ENCODE peak calls at places on chromosome 12, in seven cellular contexts. S, T, O, I, G, L and W are unnamed samples.

GRCh38 chr12:39763071-39763893 is 143.7 kb upstream of the ABCD2 start:
- DNase-seq in T (no peak), L (no peak), O (no peak), G (no peak), I (no peak), S (peak), W (no peak)

GRCh38 chr12:85572956-85573355 is 263.3 kb downstream of the RASSF9 start:
- DNase-seq in G (no peak), S (no peak), I (no peak), O (no peak), L (no peak), T (no peak), W (no peak)

GRCh38 chr12:41439134-41439533 is 251.0 kb downstream of the PDZRN4 start:
- DNase-seq in T (no peak), O (no peak), S (no peak), I (no peak), G (no peak), L (no peak), W (no peak)

GRCh38 chr12:80118565-80119337 is 19.4 kb downstream of the OTOGL start:
- DNase-seq in I (no peak), L (no peak), T (no peak), S (no peak), G (no peak), O (no peak), W (no peak)

GRCh38 chr12:11981174-11981733 is 89.5 kb upstream of the BCL2L14 start:
- DNase-seq in S (no peak), I (no peak), L (no peak), G (no peak), O (peak), T (no peak), W (no peak)

GRCh38 chr12:44000309-44000952 is 164.6 kb downstream of the TMEM117 start:
- DNase-seq in G (peak), I (peak), S (peak), T (peak), O (peak), L (no peak), W (peak)

GRCh38 chr12:105930612-105931011 is 208.1 kb downstream of the NUAK1 start:
- DNase-seq in S (peak), I (no peak), O (no peak), G (peak), L (no peak), T (no peak), W (no peak)

GRCh38 chr12:130703733-130704375 is 12.2 kb downstream of the RIMBP2 start:
- DNase-seq in L (no peak), G (no peak), T (no peak), S (no peak), O (no peak), I (no peak), W (no peak)

GRCh38 chr12:39122562-39123204 is 217.3 kb upstream of the CPNE8 start:
- DNase-seq in O (no peak), T (no peak), I (no peak), L (no peak), G (no peak), S (no peak), W (peak)

GRCh38 chr12:75786071-75786470 is 245.5 kb downstream of the PHLDA1 start:
- DNase-seq in L (no peak), T (no peak), O (no peak), G (no peak), I (no peak), S (no peak), W (no peak)

GRCh38 chr12:93000026-93000425 is 70.9 kb upstream of the EEA1 start:
- DNase-seq in L (no peak), S (no peak), I (no peak), O (no peak), G (peak), T (no peak), W (no peak)

GRCh38 chr12:48988030-48988649 is 10.0 kb downstream of the WNT1 start:
- DNase-seq in O (peak), S (peak), T (peak), I (peak), G (no peak), L (no peak), W (peak)

GRCh38 chr12:121600702-121601336 is 20.0 kb upstream of the KDM2B start:
- DNase-seq in S (no peak), O (no peak), G (no peak), I (no peak), T (no peak), L (no peak), W (no peak)

GRCh38 chr12:67534671-67535070 is 113.9 kb upstream of the DYRK2 start:
- DNase-seq in I (no peak), O (peak), T (peak), L (no peak), G (peak), S (peak), W (peak)

GRCh38 chr12:107122452-107122958 is 29.2 kb upstream of the CRY1 start:
- DNase-seq in G (no peak), O (no peak), L (no peak), T (no peak), S (no peak), I (no peak), W (no peak)

GRCh38 chr12:46770501-46771183 is 55.2 kb downstream of the SLC38A4 start:
- DNase-seq in O (no peak), T (no peak), L (no peak), G (no peak), S (peak), I (no peak), W (peak)

GRCh38 chr12:94674835-94675234 is 24.5 kb upstream of the TMCC3 start:
- DNase-seq in O (no peak), L (no peak), G (no peak), T (peak), I (no peak), S (no peak), W (no peak)

GRCh38 chr12:117643971-117644370 is 282.5 kb upstream of the NOS1 start:
- DNase-seq in O (no peak), L (no peak), T (no peak), I (no peak), S (no peak), G (no peak), W (no peak)

GRCh38 chr12:18340186-18340585 is 78.9 kb downstream of the PIK3C2G start:
- DNase-seq in I (no peak), L (no peak), G (no peak), O (no peak), S (no peak), T (no peak), W (no peak)

GRCh38 chr12:132402831-132403416 is 73.5 kb upstream of the GALNT9 start:
- DNase-seq in I (no peak), S (no peak), G (no peak), T (no peak), O (no peak), L (no peak), W (no peak)